ENCODE peak calls at places on chromosomes 11 and 22, in four cellular contexts. M, J, U and C are unnamed samples.

GRCh38 chr22:44979154-44979553 is 30.7 kb downstream of the PHF21B start:
- DNase-seq in M (no peak), J (no peak), U (no peak), C (no peak)

GRCh38 chr22:32043391-32043790 is 330 bp downstream of the SLC5A1 start:
- DNase-seq in M (no peak), J (no peak), U (no peak), C (no peak)

GRCh38 chr11:12411806-12412727 is 34.7 kb downstream of the PARVA start:
- DNase-seq in M (no peak), J (peak), U (peak), C (peak)

GRCh38 chr22:18973264-18974031 is 37.4 kb upstream of the PRODH start:
- DNase-seq in M (no peak), J (peak), U (no peak), C (no peak)

GRCh38 chr22:31130873-31131272 is 8.1 kb downstream of the INPP5J start:
- DNase-seq in M (no peak), J (peak), U (no peak), C (no peak)

GRCh38 chr11:118918686-118919280 is 6.9 kb downstream of the BCL9L start:
- DNase-seq in M (no peak), J (no peak), U (no peak), C (no peak)

GRCh38 chr22:20646906-20647305 is 127.0 kb upstream of the SERPIND1 start:
- DNase-seq in M (no peak), J (no peak), U (no peak), C (no peak)

GRCh38 chr11:74932797-74933196 is 16.1 kb downstream of the XRRA1 start:
- DNase-seq in M (no peak), J (no peak), U (no peak), C (no peak)

GRCh38 chr22:19828035-19828401 is 26.7 kb downstream of the GNB1L start:
- DNase-seq in M (no peak), J (no peak), U (no peak), C (no peak)